ENCODE peak calls at places on chromosome 1, in ten cellular contexts. X, J, I, R, O, C, T, F, D and A are unnamed samples.

GRCh38 chr1:44014365-44015104 is 16.7 kb downstream of the SLC6A9 start:
- DNase-seq in X (no peak), J (no peak), I (no peak), R (no peak), O (no peak), C (no peak), T (no peak), F (no peak), D (no peak), A (peak)

GRCh38 chr1:101291562-101292035 is 54.8 kb downstream of the S1PR1 start:
- DNase-seq in X (no peak), J (no peak), I (no peak), R (peak), O (peak), C (peak), T (no peak), F (no peak), D (no peak), A (no peak)

GRCh38 chr1:108639899-108640560 is 20.9 kb downstream of the HENMT1 start:
- DNase-seq in X (no peak), J (no peak), I (no peak), R (no peak), O (no peak), C (no peak), T (no peak), F (no peak), D (no peak), A (no peak)

GRCh38 chr1:162062542-162063015 is 6.9 kb upstream of the NOS1AP start:
- DNase-seq in X (no peak), J (no peak), I (no peak), R (peak), O (no peak), C (peak), T (no peak), F (no peak), D (peak), A (peak)

GRCh38 chr1:43932786-43933385 is 715 bp upstream of the ARTN start:
- DNase-seq in X (no peak), J (no peak), I (no peak), R (no peak), O (peak), C (no peak), T (no peak), F (no peak), D (no peak), A (no peak)

GRCh38 chr1:247288341-247288740 is 32.5 kb downstream of the VN1R5 start:
- DNase-seq in X (no peak), J (no peak), I (no peak), R (no peak), O (no peak), C (no peak), T (no peak), F (no peak), D (no peak), A (no peak)

GRCh38 chr1:76006234-76006633 is 68.3 kb upstream of the ST6GALNAC3 start:
- DNase-seq in X (no peak), J (no peak), I (no peak), R (peak), O (peak), C (peak), T (no peak), F (no peak), D (no peak), A (no peak)

GRCh38 chr1:1889847-1890505 is 911 bp downstream of the GNB1 start:
- DNase-seq in X (peak), J (peak), I (peak), R (no peak), O (peak), C (peak), T (peak), F (no peak), D (peak), A (peak)

GRCh38 chr1:204714861-204715511 is 29.4 kb upstream of the LRRN2 start:
- DNase-seq in X (no peak), J (no peak), I (peak), R (no peak), O (no peak), C (no peak), T (no peak), F (no peak), D (peak), A (peak)

GRCh38 chr1:18635833-18636671 is 5.4 kb downstream of the PAX7 start:
- DNase-seq in X (no peak), J (no peak), I (no peak), R (no peak), O (peak), C (no peak), T (no peak), F (no peak), D (peak), A (peak)

GRCh38 chr1:109425391-109425790 is 857 bp downstream of the PSMA5 start:
- DNase-seq in X (no peak), J (no peak), I (peak), R (no peak), O (peak), C (no peak), T (no peak), F (no peak), D (no peak), A (no peak)

GRCh38 chr1:27773732-27774445 is 870 bp downstream of the STX12 start:
- DNase-seq in X (no peak), J (no peak), I (peak), R (no peak), O (peak), C (peak), T (no peak), F (no peak), D (no peak), A (no peak)

GRCh38 chr1:96559181-96559580 is 162.4 kb upstream of the PTBP2 start:
- DNase-seq in X (no peak), J (no peak), I (no peak), R (no peak), O (no peak), C (no peak), T (no peak), F (no peak), D (no peak), A (no peak)

GRCh38 chr1:229980009-229980408 is 87.0 kb upstream of the GALNT2 start:
- DNase-seq in X (no peak), J (no peak), I (no peak), R (no peak), O (peak), C (no peak), T (no peak), F (no peak), D (no peak), A (no peak)

GRCh38 chr1:70864302-70864701 is 183.3 kb downstream of the PTGER3 start:
- DNase-seq in X (no peak), J (no peak), I (no peak), R (peak), O (peak), C (no peak), T (no peak), F (no peak), D (no peak), A (no peak)

GRCh38 chr1:223228931-223229528 is 86.0 kb upstream of the TLR5 start:
- DNase-seq in X (peak), J (no peak), I (no peak), R (no peak), O (no peak), C (no peak), T (no peak), F (no peak), D (no peak), A (no peak)

GRCh38 chr1:225762002-225762441 is 15.6 kb upstream of the SRP9 start:
- DNase-seq in X (peak), J (no peak), I (no peak), R (no peak), O (no peak), C (no peak), T (no peak), F (no peak), D (no peak), A (peak)

GRCh38 chr1:55582078-55582477 is 366.9 kb upstream of the USP24 start:
- DNase-seq in X (no peak), J (no peak), I (no peak), R (no peak), O (no peak), C (no peak), T (no peak), F (no peak), D (no peak), A (no peak)

GRCh38 chr1:55588300-55588699 is 373.1 kb upstream of the USP24 start:
- DNase-seq in X (no peak), J (no peak), I (no peak), R (no peak), O (no peak), C (no peak), T (no peak), F (no peak), D (no peak), A (no peak)

GRCh38 chr1:55585402-55585792 is 370.2 kb upstream of the USP24 start:
- DNase-seq in X (no peak), J (no peak), I (no peak), R (no peak), O (no peak), C (no peak), T (no peak), F (no peak), D (no peak), A (no peak)

GRCh38 chr1:55586771-55587170 is 371.6 kb upstream of the USP24 start:
- DNase-seq in X (no peak), J (no peak), I (no peak), R (no peak), O (no peak), C (no peak), T (no peak), F (no peak), D (no peak), A (no peak)

DNA sequence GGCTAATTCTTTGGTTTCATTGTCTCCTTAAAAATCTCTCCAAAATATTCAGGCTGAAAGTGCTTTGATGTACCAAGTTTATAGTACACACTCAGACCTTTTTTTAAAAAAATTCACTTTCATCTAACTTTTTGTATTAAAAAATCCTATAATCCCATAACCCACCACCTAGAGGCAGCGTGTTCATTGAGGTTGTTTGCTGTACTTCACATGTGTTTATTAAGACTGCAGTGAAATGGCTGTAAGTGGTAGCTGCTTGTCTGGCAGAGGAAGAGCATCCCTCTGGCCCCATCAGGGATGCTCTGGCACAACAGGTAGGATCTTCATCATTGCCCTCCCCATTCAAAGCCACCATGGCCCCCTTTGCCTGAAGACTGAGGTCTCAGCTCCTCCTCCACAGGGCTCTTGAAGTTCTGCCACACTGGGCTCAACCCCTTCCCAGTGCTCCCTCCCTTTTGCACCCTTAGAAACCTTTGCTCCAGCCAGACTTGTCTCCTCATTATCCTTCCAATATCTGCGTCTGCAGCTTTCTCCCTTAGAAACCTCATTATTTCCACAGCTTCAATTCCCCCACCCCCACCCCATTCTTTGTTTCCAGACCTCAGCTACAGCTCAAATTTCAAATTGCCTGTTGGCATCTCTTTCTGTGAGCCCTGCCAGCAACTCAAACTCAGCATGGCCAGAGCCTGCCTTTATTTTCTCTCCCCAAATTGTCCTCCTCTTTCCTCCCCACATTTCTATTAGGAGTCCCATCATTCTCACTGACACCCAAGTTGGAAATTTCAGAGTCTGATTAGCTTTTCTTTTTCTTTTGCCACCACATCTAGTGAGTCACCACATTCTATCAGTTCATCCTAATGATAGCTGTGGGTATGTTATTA is 369.6 kb upstream of the USP24 start:
- DNase-seq in X (no peak), J (no peak), I (no peak), R (no peak), O (peak), C (no peak), T (peak), F (no peak), D (peak), A (no peak)
- H3K27ac ChIP-seq in X (no peak), J (no peak), I (no peak), R (no peak), O (no peak), C (no peak), T (no peak), F (no peak), D (peak), A (no peak)

GRCh38 chr1:209560952-209561351 is 22.6 kb upstream of the CAMK1G start:
- DNase-seq in X (no peak), J (no peak), I (no peak), R (no peak), O (no peak), C (no peak), T (no peak), F (no peak), D (peak), A (no peak)

GRCh38 chr1:209556159-209556690 is 27.3 kb upstream of the CAMK1G start:
- DNase-seq in X (no peak), J (no peak), I (no peak), R (no peak), O (no peak), C (no peak), T (no peak), F (peak), D (no peak), A (no peak)

GRCh38 chr1:209560529-209560928 is 23.0 kb upstream of the CAMK1G start:
- DNase-seq in X (no peak), J (no peak), I (no peak), R (no peak), O (no peak), C (no peak), T (no peak), F (no peak), D (no peak), A (no peak)

GRCh38 chr1:209554761-209555611 is 28.5 kb upstream of the CAMK1G start:
- DNase-seq in X (no peak), J (no peak), I (no peak), R (no peak), O (no peak), C (no peak), T (no peak), F (no peak), D (no peak), A (no peak)

GRCh38 chr1:209557216-209557615 is 26.3 kb upstream of the CAMK1G start:
- DNase-seq in X (no peak), J (no peak), I (no peak), R (no peak), O (peak), C (no peak), T (no peak), F (no peak), D (no peak), A (no peak)
- H3K27ac ChIP-seq in X (no peak), J (no peak), I (no peak), R (no peak), O (no peak), C (no peak), T (no peak), F (no peak), D (no peak), A (no peak)

DNA sequence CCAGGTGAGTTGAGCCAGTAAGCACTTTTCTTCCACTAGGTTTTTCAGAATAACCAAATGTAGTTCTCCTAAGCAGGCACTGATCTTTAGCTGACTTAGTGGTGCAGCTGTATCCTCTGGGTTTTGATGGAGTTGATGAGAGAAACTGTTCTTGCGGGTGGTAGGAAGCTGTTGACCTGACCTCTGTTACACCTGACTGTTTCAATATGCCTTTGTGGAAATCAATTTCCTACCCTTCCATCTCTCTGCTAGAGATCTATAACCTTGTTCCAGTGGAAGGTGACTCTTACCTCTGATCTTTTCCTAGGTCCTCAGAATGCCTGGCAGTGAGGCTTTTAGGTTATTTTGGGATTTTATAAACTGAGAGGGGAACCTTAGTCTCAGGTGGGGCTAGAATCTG is 51.6 kb upstream of the MACF1 start:
- DNase-seq in X (no peak), J (no peak), I (no peak), R (no peak), O (no peak), C (no peak), T (no peak), F (no peak), D (no peak), A (no peak)
- H3K27ac ChIP-seq in X (peak), J (no peak), I (no peak), R (no peak), O (no peak), C (no peak), T (no peak), F (no peak), D (no peak), A (no peak)

GRCh38 chr1:187985897-187986654 is 1157.3 kb downstream of the PLA2G4A start:
- DNase-seq in X (no peak), J (no peak), I (no peak), R (no peak), O (no peak), C (no peak), T (no peak), F (no peak), D (no peak), A (no peak)
- H3K27ac ChIP-seq in X (no peak), J (no peak), I (no peak), R (no peak), O (no peak), C (no peak), T (no peak), F (no peak), D (no peak), A (no peak)

GRCh38 chr1:79714664-79715063 is 708.1 kb upstream of the ADGRL4 start:
- DNase-seq in X (no peak), J (no peak), I (no peak), R (no peak), O (no peak), C (no peak), T (no peak), F (no peak), D (no peak), A (no peak)

GRCh38 chr1:79708646-79709237 is 702.2 kb upstream of the ADGRL4 start:
- DNase-seq in X (no peak), J (no peak), I (peak), R (no peak), O (no peak), C (no peak), T (no peak), F (no peak), D (no peak), A (no peak)

GRCh38 chr1:79716481-79716880 is 710.0 kb upstream of the ADGRL4 start:
- DNase-seq in X (no peak), J (no peak), I (no peak), R (peak), O (peak), C (peak), T (no peak), F (no peak), D (no peak), A (no peak)

GRCh38 chr1:79705218-79705617 is 698.7 kb upstream of the ADGRL4 start:
- DNase-seq in X (no peak), J (no peak), I (no peak), R (no peak), O (no peak), C (no peak), T (no peak), F (no peak), D (no peak), A (no peak)

DNA sequence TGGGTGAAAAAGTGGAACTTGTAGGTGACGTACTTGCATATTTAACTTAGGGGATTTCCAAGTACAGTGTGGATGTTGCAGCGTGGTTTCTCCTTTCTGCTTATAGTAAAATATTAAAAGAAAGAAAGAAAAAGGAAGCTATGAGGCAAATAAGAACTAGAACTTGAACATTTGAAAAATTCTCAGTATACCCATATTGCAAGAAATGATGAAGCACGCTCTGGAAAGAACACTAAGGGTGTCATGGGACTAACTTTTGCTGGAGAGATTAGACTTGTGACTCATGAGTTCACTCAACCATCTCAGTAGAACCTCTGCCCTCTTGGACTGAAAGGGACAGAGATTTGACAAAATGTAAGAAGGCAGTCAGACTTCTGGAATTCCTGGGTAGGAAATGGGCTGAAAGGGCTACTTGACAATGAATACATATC is 704.5 kb upstream of the ADGRL4 start:
- DNase-seq in X (no peak), J (no peak), I (peak), R (no peak), O (no peak), C (no peak), T (no peak), F (no peak), D (no peak), A (no peak)
- H3K27ac ChIP-seq in X (no peak), J (no peak), I (peak), R (no peak), O (no peak), C (no peak), T (no peak), F (no peak), D (no peak), A (no peak)

GRCh38 chr1:10915594-10915993 is 96.9 kb upstream of the TARDBP start:
- DNase-seq in X (no peak), J (no peak), I (no peak), R (no peak), O (no peak), C (no peak), T (no peak), F (no peak), D (no peak), A (no peak)
- H3K27ac ChIP-seq in X (no peak), J (no peak), I (no peak), R (no peak), O (no peak), C (no peak), T (no peak), F (no peak), D (no peak), A (no peak)

GRCh38 chr1:15948600-15949452 is 27.1 kb downstream of the ZBTB17 start:
- DNase-seq in X (peak), J (no peak), I (no peak), R (peak), O (no peak), C (peak), T (no peak), F (no peak), D (no peak), A (no peak)

GRCh38 chr1:15946546-15947381 is 29.1 kb downstream of the ZBTB17 start:
- DNase-seq in X (no peak), J (no peak), I (no peak), R (no peak), O (no peak), C (no peak), T (no peak), F (no peak), D (no peak), A (no peak)

GRCh38 chr1:15948091-15948591 is 27.8 kb downstream of the ZBTB17 start:
- DNase-seq in X (no peak), J (no peak), I (no peak), R (no peak), O (no peak), C (no peak), T (no peak), F (no peak), D (no peak), A (no peak)

GRCh38 chr1:15945832-15946448 is 30.0 kb downstream of the ZBTB17 start:
- DNase-seq in X (no peak), J (no peak), I (no peak), R (no peak), O (no peak), C (no peak), T (no peak), F (no peak), D (no peak), A (no peak)

DNA sequence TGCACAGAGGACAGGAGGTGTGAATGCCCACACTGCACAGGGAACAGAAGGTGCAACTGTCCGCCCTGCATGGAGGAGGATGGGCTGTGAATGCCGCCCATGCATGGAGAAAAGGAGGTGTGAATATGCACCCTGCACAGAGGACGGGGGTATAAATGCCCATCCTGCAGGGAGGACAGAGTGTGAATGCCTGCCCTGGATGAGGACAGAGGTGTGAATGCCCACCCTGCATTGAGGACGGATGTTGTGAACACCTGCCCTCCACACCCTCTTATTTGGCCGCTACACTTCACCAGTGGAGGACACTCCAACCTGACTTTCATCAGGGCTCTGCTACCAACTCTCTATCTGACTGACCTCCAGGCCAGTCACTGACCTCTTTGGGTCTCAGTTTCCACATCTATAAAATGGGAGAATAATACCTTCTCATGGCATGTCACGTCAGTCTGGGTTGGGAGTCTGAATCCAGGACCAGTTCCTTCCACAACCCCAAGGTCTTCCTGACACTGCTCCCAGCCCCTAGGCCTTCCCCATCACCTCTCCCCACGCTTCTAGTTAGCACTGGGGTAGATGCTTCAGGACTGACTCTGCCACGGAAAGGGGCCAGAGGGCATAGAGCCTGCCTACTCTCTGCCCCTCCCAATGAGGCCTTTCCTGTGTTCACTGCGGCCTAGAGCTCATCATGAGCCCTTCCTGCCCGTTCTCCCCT is 28.4 kb downstream of the ZBTB17 start:
- DNase-seq in X (no peak), J (no peak), I (no peak), R (no peak), O (no peak), C (no peak), T (no peak), F (no peak), D (no peak), A (no peak)
- H3K27ac ChIP-seq in X (no peak), J (no peak), I (no peak), R (no peak), O (no peak), C (no peak), T (peak), F (no peak), D (no peak), A (no peak)

GRCh38 chr1:63512584-63512983 is 10.4 kb downstream of the ITGB3BP start:
- DNase-seq in X (no peak), J (no peak), I (no peak), R (no peak), O (no peak), C (no peak), T (no peak), F (no peak), D (no peak), A (no peak)
- H3K27ac ChIP-seq in X (no peak), J (no peak), I (no peak), R (no peak), O (no peak), C (no peak), T (no peak), F (no peak), D (no peak), A (no peak)